ENCODE peak calls at places on chromosomes 2 and 18, in seven cellular contexts. T is HFFc6, G is dorsolateral prefrontal cortex, V is AG04450, U is sciatic nerve, F is GM03348, R is GM20000. L is an unnamed sample.

GRCh38 chr2:178327516-178327915 is 123.5 kb downstream of the PRKRA start:
- DNase-seq in T (no peak), R (no peak), U (no peak), V (peak; percentile 11), F (no peak), G (no peak), L (no peak)

GRCh38 chr18:62524443-62525200 is 1.8 kb downstream of the ZCCHC2 start:
- DNase-seq in R (peak; percentile 74), T (peak; percentile 22), V (no peak), F (peak; percentile 78), G (peak; percentile 37), U (peak; percentile 73), L (peak; percentile 50)

GRCh38 chr2:147634801-147635200 is 210.0 kb upstream of the ACVR2A start:
- DNase-seq in G (no peak), V (no peak), U (no peak), T (no peak), R (no peak), F (no peak), L (no peak)

GRCh38 chr2:96534701-96535181 is 1.8 kb upstream of the ARID5A start:
- DNase-seq in R (no peak), G (no peak), F (no peak), U (no peak), T (no peak), V (no peak), L (no peak)

GRCh38 chr2:37500031-37500430 is 155.6 kb downstream of the QPCT start:
- DNase-seq in F (no peak), V (peak; percentile 80), U (no peak), G (no peak), T (peak; percentile 62), R (no peak), L (no peak)

GRCh38 chr2:232887171-232887850 is 17.2 kb downstream of the SNORC start:
- DNase-seq in U (no peak), G (peak; percentile 19), V (no peak), F (no peak), R (no peak), T (no peak), L (no peak)

GRCh38 chr2:96175951-96176350 is 30.7 kb upstream of the DUSP2 start:
- DNase-seq in F (peak; percentile 71), T (peak; percentile 64), G (no peak), R (no peak), V (peak; percentile 43), U (no peak), L (no peak)

GRCh38 chr2:172427256-172427989 is at the start of gene ITGA6:
- DNase-seq in G (peak; percentile 46), V (no peak), R (peak; percentile 74), U (peak; percentile 85), T (peak; percentile 62), F (peak; percentile 88), L (no peak)

GRCh38 chr2:65489269-65489668 is 56.9 kb upstream of the SPRED2 start:
- DNase-seq in U (no peak), G (no peak), F (no peak), R (no peak), T (no peak), V (no peak), L (no peak)

GRCh38 chr2:224085246-224085645 is 46.2 kb upstream of the SERPINE2 start:
- DNase-seq in F (peak; percentile 69), V (no peak), U (no peak), R (no peak), G (no peak), T (peak; percentile 71), L (no peak)

GRCh38 chr18:46485675-46486200 is 171.3 kb downstream of the LOXHD1 start:
- DNase-seq in R (no peak), G (no peak), U (no peak), F (no peak), T (no peak), V (no peak), L (no peak)

GRCh38 chr2:119367472-119368099 is 809 bp downstream of the DBI start:
- DNase-seq in T (peak; percentile 2), V (no peak), F (peak; percentile 67), G (peak; percentile 48), R (peak; percentile 71), U (peak; percentile 74), L (no peak)

GRCh38 chr18:65938592-65939372 is 188.0 kb downstream of the CDH7 start:
- DNase-seq in U (no peak), R (no peak), T (no peak), G (no peak), V (no peak), F (no peak), L (no peak)

GRCh38 chr2:102708847-102709559 is 52.8 kb upstream of the TMEM182 start:
- DNase-seq in T (peak; percentile 25), U (no peak), V (no peak), G (no peak), R (no peak), F (peak; percentile 40), L (no peak)

GRCh38 chr2:71306762-71307161 is 24.8 kb upstream of the ZNF638 start:
- DNase-seq in G (no peak), R (no peak), U (no peak), V (no peak), T (peak; percentile 57), F (peak; percentile 75), L (no peak)

GRCh38 chr2:212145111-212145510 is 393.5 kb downstream of the ERBB4 start:
- DNase-seq in G (no peak), U (no peak), V (no peak), F (peak; percentile 54), R (no peak), T (no peak), L (no peak)